ENCODE peak calls at places on chromosome 22, in seven cellular contexts. J is hypothalamus; P is activated T-helper 1 cell treated with anti-CD3 and anti-CD28 coated beads, Interleukin-12 subunit alpha, Interleukin-12 subunit beta, Interleukin-2, Interleukin-4 antibody, amounts not matched to agents 30 ng/mL and 10 ng/mL and 1 ng/mL, durations not matched to agents 14 hours and 24 hours and 36 hours; N is endothelial cell of umbilical vein; Y is left cardiac atrium; Q is NCI-H1092 treated with DMSO at 0.1 percent for 48 hours; D is HFFc6. F is an unnamed sample.

GRCh38 chr22:37842015-37842793 is 1.9 kb downstream of the ANKRD54 start:
- DNase-seq in J (no peak), P (no peak), N (no peak), Y (no peak), Q (no peak), D (no peak), F (no peak)

GRCh38 chr22:24376002-24376401 is 51.4 kb upstream of the ADORA2A start:
- DNase-seq in J (no peak), P (no peak), N (no peak), Y (no peak), Q (no peak), D (no peak), F (no peak)

GRCh38 chr22:22180738-22181514 is 63.7 kb upstream of the VPREB1 start:
- DNase-seq in J (no peak), P (no peak), N (no peak), Y (no peak), Q (no peak), D (no peak), F (no peak)

GRCh38 chr22:44561139-44561840 is 63.3 kb upstream of the RTL6 start:
- DNase-seq in J (no peak), P (no peak), N (no peak), Y (no peak), Q (no peak), D (no peak), F (no peak)

GRCh38 chr22:19800761-19801244 is 40.2 kb downstream of the TBX1 start:
- DNase-seq in J (no peak), P (no peak), N (peak), Y (peak), Q (no peak), D (peak), F (no peak)

GRCh38 chr22:33620085-33620484 is 300.2 kb downstream of the LARGE1 start:
- DNase-seq in J (no peak), P (no peak), N (no peak), Y (no peak), Q (no peak), D (no peak), F (no peak)

GRCh38 chr22:36808611-36809344 is 8.1 kb downstream of the PVALB start:
- DNase-seq in J (no peak), P (no peak), N (no peak), Y (no peak), Q (peak), D (no peak), F (no peak)

GRCh38 chr22:40009231-40009769 is 14.5 kb downstream of the FAM83F start:
- DNase-seq in J (no peak), P (no peak), N (no peak), Y (no peak), Q (peak), D (no peak), F (peak)

GRCh38 chr22:49260681-49261580 is 566.7 kb downstream of the BRD1 start:
- DNase-seq in J (no peak), P (no peak), N (no peak), Y (no peak), Q (no peak), D (no peak), F (no peak)

GRCh38 chr22:40766956-40767355 is 52.2 kb downstream of the SLC25A17 start:
- DNase-seq in J (no peak), P (no peak), N (no peak), Y (no peak), Q (no peak), D (no peak), F (no peak)